ENCODE peak calls at places on chromosomes 6 and 20, in four cellular contexts. L is mucosa of descending colon, A is A549, E is cardiac fibroblast. P is an unnamed sample.
A peak's percentile ranks its signal among the peaks of the same experiment; 100 is the strongest.

GRCh38 chr6:20113649-20114224 is 98.5 kb downstream of the MBOAT1 start:
- DNase-seq in E (no peak), L (no peak), A (no peak), P (no peak)

GRCh38 chr6:150038202-150038830 is 13.0 kb upstream of the RAET1L start:
- DNase-seq in E (no peak), A (no peak), L (no peak), P (no peak)

GRCh38 chr6:137013738-137014602 is 30.8 kb downstream of the IL20RA start:
- DNase-seq in A (peak; percentile 30), E (peak; percentile 67), L (no peak), P (peak; percentile 44)

GRCh38 chr6:74752303-74752702 is 453.6 kb downstream of the COL12A1 start:
- DNase-seq in L (no peak), E (no peak), A (no peak), P (no peak)

GRCh38 chr6:116278853-116279231 is 888 bp downstream of the TSPYL1 start:
- DNase-seq in E (peak; percentile 58), L (peak; percentile 68), A (no peak), P (no peak)

GRCh38 chr6:127459231-127459641 is at the start of gene KIAA0408:
- DNase-seq in E (peak; percentile 77), L (no peak), A (no peak), P (peak; percentile 36)

GRCh38 chr6:87154641-87155271 is 609 bp upstream of the ZNF292 start:
- DNase-seq in E (peak; percentile 87), A (peak; percentile 34), L (no peak), P (peak; percentile 34)

GRCh38 chr6:77034161-77034560 is 429.1 kb downstream of the HTR1B start:
- DNase-seq in L (no peak), A (no peak), E (peak; percentile 94), P (peak; percentile 70)

GRCh38 chr6:167847936-167848335 is 21.2 kb downstream of the AFDN start:
- DNase-seq in L (no peak), E (no peak), A (no peak), P (no peak)

GRCh38 chr20:4109587-4109986 is 94.2 kb upstream of the RNF24 start:
- DNase-seq in L (no peak), A (no peak), E (no peak), P (no peak)

GRCh38 chr6:73177221-73177944 is 47.9 kb downstream of the KHDC1L start:
- DNase-seq in E (no peak), L (no peak), A (no peak), P (no peak)

GRCh38 chr20:32437391-32438074 is 79.4 kb downstream of the ASXL1 start:
- DNase-seq in E (no peak), L (no peak), A (peak; percentile 38), P (no peak)
- TF ChIP-seq CTCF in E (peak; percentile 31), L (no peak), A (no peak), P (no peak)

GRCh38 chr20:40414843-40415615 is 274.0 kb downstream of the MAFB start:
- DNase-seq in L (no peak), E (no peak), A (no peak), P (no peak)
- TF ChIP-seq CTCF in L (no peak), E (no peak), A (no peak), P (no peak)

GRCh38 chr6:15642276-15642675 is 20.6 kb downstream of the DTNBP1 start:
- DNase-seq in E (no peak), A (no peak), L (no peak), P (no peak)
- TF ChIP-seq CTCF in E (peak; percentile 50), A (no peak), L (no peak), P (no peak)

GRCh38 chr6:144262470-144263369 is 22.4 kb upstream of the UTRN start:
- DNase-seq in E (no peak), L (no peak), A (no peak), P (no peak)
- TF ChIP-seq CTCF in E (no peak), L (no peak), A (no peak), P (no peak)

GRCh38 chr20:63498950-63499332 is at the start of gene EEF1A2:
- DNase-seq in E (no peak), L (no peak), A (peak; percentile 68), P (no peak)
- TF ChIP-seq CTCF in E (no peak), L (no peak), A (peak; percentile 19), P (no peak)

GRCh38 chr6:161631676-161632194 is 357.9 kb upstream of the AGPAT4 start:
- DNase-seq in A (no peak), L (no peak), E (peak; percentile 71), P (peak; percentile 73)

GRCh38 chr6:161635975-161636374 is 362.1 kb upstream of the AGPAT4 start:
- DNase-seq in A (no peak), L (no peak), E (no peak), P (no peak)

GRCh38 chr6:161626132-161626676 is 352.3 kb upstream of the AGPAT4 start:
- DNase-seq in L (no peak), E (no peak), A (no peak), P (no peak)

DNA sequence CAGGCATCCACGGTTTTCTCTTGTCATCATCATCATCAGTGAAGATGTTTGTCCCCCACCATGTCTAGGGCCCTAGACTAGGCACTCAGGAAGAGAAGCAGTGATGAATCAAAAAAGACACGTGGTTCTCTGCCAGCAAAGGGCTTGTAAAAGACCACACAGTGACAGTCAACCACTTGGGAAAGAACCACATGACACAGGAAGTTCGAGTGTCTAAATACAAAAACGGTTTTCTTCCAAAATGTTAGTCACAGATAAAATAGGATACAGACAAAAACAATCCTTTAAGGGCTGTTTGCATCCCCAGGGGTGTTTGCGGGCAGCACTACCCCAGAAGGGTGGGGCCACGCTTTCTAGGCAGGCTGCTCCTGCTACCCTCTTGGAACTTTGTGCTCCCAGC is 356.8 kb upstream of the AGPAT4 start:
- DNase-seq in L (no peak), E (peak; percentile 50), A (no peak), P (no peak)
- TF ChIP-seq CTCF in L (no peak), E (no peak), A (no peak), P (no peak)

P was measured in AG04449.